ENCODE peak calls at places on chromosomes 6 and 20, in eight cellular contexts. J is neural crest cell, H is foreskin fibroblast, M is HFFc6, P is cardiac muscle cell, O is AG09319, U is GM12878, V is progenitor cell of endocrine pancreas. I is an unnamed sample.

GRCh38 chr6:145736854-145737181 is 1.5 kb upstream of the EPM2A start:
- DNase-seq in P (peak), U (no peak), M (peak), J (no peak), V (no peak), H (no peak), O (no peak), I (no peak)

GRCh38 chr6:125174626-125175025 is 21.1 kb downstream of the TPD52L1 start:
- DNase-seq in M (no peak), O (no peak), U (no peak), P (no peak), H (no peak), V (no peak), J (no peak), I (no peak)

GRCh38 chr20:11117808-11118528 is 444.2 kb upstream of the JAG1 start:
- DNase-seq in H (peak), M (peak), U (no peak), O (no peak), J (no peak), P (peak), V (no peak), I (no peak)

GRCh38 chr6:157760589-157761330 is 62.3 kb upstream of the SNX9 start:
- DNase-seq in O (peak), U (no peak), H (peak), M (peak), V (no peak), P (peak), J (no peak), I (peak)

GRCh38 chr20:32527447-32528055 is 57.6 kb downstream of the NOL4L start:
- DNase-seq in J (peak), O (no peak), U (no peak), M (no peak), H (no peak), V (no peak), P (no peak), I (no peak)

GRCh38 chr20:12262747-12263146 is 345.1 kb downstream of the BTBD3 start:
- DNase-seq in U (no peak), M (no peak), V (no peak), P (no peak), J (no peak), O (no peak), H (no peak), I (no peak)

GRCh38 chr20:63941282-63942060 is 14.7 kb downstream of the UCKL1 start:
- DNase-seq in J (no peak), M (no peak), V (no peak), P (peak), H (no peak), O (no peak), U (no peak), I (no peak)

GRCh38 chr20:41140226-41141133 is 3.1 kb downstream of the PLCG1 start:
- DNase-seq in H (no peak), P (no peak), J (no peak), M (no peak), O (no peak), V (no peak), U (no peak), I (no peak)

GRCh38 chr20:1388706-1389483 is 4.0 kb downstream of the FKBP1A start:
- DNase-seq in O (no peak), H (no peak), V (no peak), U (no peak), J (no peak), M (no peak), P (no peak), I (no peak)

GRCh38 chr6:148329568-148330299 is 12.9 kb upstream of the SASH1 start:
- DNase-seq in O (no peak), M (peak), P (peak), V (no peak), J (no peak), H (peak), U (no peak), I (no peak)

GRCh38 chr6:157013649-157014365 is 236.6 kb downstream of the ARID1B start:
- DNase-seq in M (no peak), H (no peak), J (no peak), O (no peak), P (no peak), U (no peak), V (no peak), I (no peak)

GRCh38 chr6:21869085-21869771 is 275.7 kb downstream of the SOX4 start:
- DNase-seq in H (no peak), M (no peak), U (no peak), V (no peak), J (no peak), O (no peak), P (no peak), I (no peak)

GRCh38 chr20:18973499-18974173 is 160.1 kb downstream of the SCP2D1 start:
- DNase-seq in J (no peak), H (no peak), V (no peak), U (no peak), P (no peak), M (no peak), O (no peak), I (no peak)

GRCh38 chr6:2072450-2072849 is 173.0 kb downstream of the GMDS start:
- DNase-seq in O (peak), V (no peak), U (no peak), M (no peak), J (no peak), P (peak), H (no peak), I (no peak)

GRCh38 chr20:25461766-25462165 is 54.3 kb downstream of the GINS1 start:
- DNase-seq in P (no peak), V (no peak), J (no peak), O (no peak), U (no peak), H (no peak), M (no peak), I (no peak)

GRCh38 chr6:33727126-33727525 is 15.6 kb upstream of the UQCC2 start:
- DNase-seq in V (no peak), U (no peak), H (no peak), J (no peak), M (no peak), P (no peak), O (no peak), I (no peak)

GRCh38 chr6:158417760-158418098 is 105.5 kb downstream of the TULP4 start:
- DNase-seq in J (no peak), U (no peak), V (no peak), P (peak), H (peak), M (peak), O (peak), I (no peak)

GRCh38 chr6:7107578-7108195 is at the start of gene RREB1:
- DNase-seq in O (no peak), U (no peak), M (peak), H (peak), P (peak), V (peak), J (peak), I (no peak)

GRCh38 chr6:163543311-163543710 is 128.8 kb downstream of the QKI start:
- DNase-seq in O (no peak), P (no peak), V (no peak), H (no peak), M (no peak), U (no peak), J (no peak), I (no peak)

GRCh38 chr6:57089265-57089664 is 723 bp upstream of the ZNF451 start:
- DNase-seq in V (no peak), O (no peak), P (no peak), U (no peak), H (no peak), M (no peak), J (no peak), I (no peak)

GRCh38 chr20:44288252-44288651 is 22.8 kb downstream of the FITM2 start:
- DNase-seq in M (no peak), P (no peak), J (no peak), H (no peak), U (no peak), O (no peak), V (no peak), I (no peak)

GRCh38 chr6:143673638-143674037 is 4.1 kb upstream of the PHACTR2 start:
- DNase-seq in U (no peak), J (no peak), H (peak), P (peak), V (no peak), M (peak), O (peak), I (no peak)

GRCh38 chr6:79421001-79421411 is 116.2 kb downstream of the LCA5 start:
- DNase-seq in M (peak), O (no peak), H (peak), V (no peak), J (no peak), P (peak), U (no peak), I (no peak)

GRCh38 chr6:53259860-53260580 is 88.7 kb downstream of the ELOVL5 start:
- DNase-seq in P (peak), J (no peak), H (no peak), M (no peak), O (no peak), U (no peak), V (no peak), I (no peak)

GRCh38 chr20:47296950-47297349 is 59.5 kb downstream of the ZMYND8 start:
- DNase-seq in J (no peak), V (no peak), U (no peak), H (no peak), O (no peak), M (no peak), P (peak), I (no peak)

GRCh38 chr6:8131265-8131897 is 29.0 kb upstream of the EEF1E1 start:
- DNase-seq in U (no peak), O (no peak), V (peak), M (peak), J (peak), P (peak), H (peak), I (no peak)

GRCh38 chr20:19890358-19891117 is 126.6 kb upstream of the NAA20 start:
- DNase-seq in P (no peak), J (no peak), V (no peak), U (no peak), M (no peak), O (no peak), H (no peak), I (no peak)

GRCh38 chr6:168194732-168195565 is 115.9 kb upstream of the FRMD1 start:
- DNase-seq in V (no peak), H (no peak), M (no peak), O (no peak), P (no peak), J (no peak), U (no peak), I (no peak)

GRCh38 chr6:5490495-5491069 is 229.3 kb downstream of the FARS2 start:
- DNase-seq in J (no peak), O (no peak), H (no peak), M (no peak), U (no peak), V (no peak), P (no peak), I (no peak)

GRCh38 chr20:7437311-7437710 is 502.9 kb downstream of the HAO1 start:
- DNase-seq in H (no peak), O (no peak), V (no peak), P (no peak), J (no peak), M (no peak), U (no peak), I (no peak)

GRCh38 chr20:63628246-63628975 is 1.5 kb upstream of the GMEB2 start:
- DNase-seq in P (peak), J (no peak), M (peak), U (peak), V (no peak), H (peak), O (no peak), I (peak)

GRCh38 chr6:30931272-30931671 is 698 bp downstream of the SFTA2 start:
- DNase-seq in J (no peak), P (no peak), U (no peak), V (no peak), O (no peak), H (no peak), M (no peak), I (no peak)

GRCh38 chr6:110828396-110828795 is 13.1 kb upstream of the CDK19 start:
- DNase-seq in V (no peak), P (no peak), U (no peak), H (peak), J (no peak), M (no peak), O (no peak), I (no peak)

GRCh38 chr6:159978291-159979135 is 9.6 kb downstream of the IGF2R start:
- DNase-seq in M (no peak), P (no peak), O (no peak), H (no peak), J (no peak), U (peak), V (no peak), I (no peak)

GRCh38 chr20:43740642-43741041 is 13.8 kb upstream of the GTSF1L start:
- DNase-seq in P (no peak), M (no peak), U (no peak), H (no peak), V (no peak), O (no peak), J (no peak), I (no peak)

DNA sequence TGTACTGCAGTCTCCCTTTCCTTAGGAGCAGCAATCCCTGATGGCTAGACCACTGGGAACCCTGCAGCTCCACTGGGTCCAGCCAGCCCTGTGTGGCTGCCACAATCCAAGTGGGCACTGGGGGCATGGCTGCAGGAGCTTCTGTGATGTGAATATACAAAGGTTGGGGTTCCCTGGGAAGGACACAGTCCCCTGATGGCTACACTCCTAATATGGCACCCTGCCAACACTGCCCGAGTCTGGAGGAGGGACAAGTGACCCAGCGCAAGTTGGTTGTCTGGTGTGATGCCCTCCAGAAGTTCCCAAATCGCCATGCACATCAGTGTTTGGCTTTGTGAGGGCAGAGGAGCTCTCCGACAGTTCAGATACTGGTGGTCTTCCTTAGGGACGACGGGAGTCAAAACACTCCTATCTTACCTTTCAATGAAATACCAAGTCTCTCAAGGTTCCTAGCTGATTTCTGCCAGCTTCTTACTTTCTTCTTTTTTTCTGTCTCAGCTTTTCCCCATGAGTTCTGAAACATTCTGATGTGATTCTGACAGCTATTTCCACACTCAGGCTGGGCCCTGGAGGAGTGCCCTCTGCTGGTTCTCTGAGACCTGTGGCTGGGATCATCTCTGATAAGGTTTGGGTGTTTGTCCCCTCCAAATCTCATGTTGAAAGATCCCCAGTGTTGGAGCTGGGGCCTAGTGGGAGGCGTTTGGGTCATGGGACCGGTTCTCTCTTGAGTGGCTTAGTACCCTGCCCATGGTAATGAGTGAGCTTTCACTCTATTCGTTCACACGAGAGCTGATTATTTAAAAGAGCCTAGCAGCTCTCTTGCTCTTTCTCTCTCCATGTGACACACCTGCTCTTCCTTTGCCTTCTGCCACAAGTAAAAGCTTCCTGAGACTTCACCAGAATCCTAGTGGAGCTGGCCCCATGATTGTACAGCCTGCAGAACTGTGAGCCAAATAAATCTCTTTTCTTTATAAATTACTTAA is 15.5 kb upstream of the ZFP57 start:
- DNase-seq in O (no peak), U (no peak), H (peak), P (peak), M (peak), J (no peak), V (no peak), I (no peak)
- TF ChIP-seq CTCF in O (peak), U (peak), H (peak), P (peak), M (peak), J (peak), V (peak), I (peak)

GRCh38 chr6:24778121-24778520 is 3.4 kb downstream of the GMNN start:
- DNase-seq in J (no peak), H (no peak), M (no peak), U (no peak), P (no peak), V (no peak), O (no peak), I (no peak)
- TF ChIP-seq CTCF in J (no peak), H (no peak), M (no peak), U (no peak), P (no peak), V (no peak), O (no peak), I (no peak)

GRCh38 chr6:153511896-153512496 is 380.9 kb upstream of the RGS17 start:
- DNase-seq in J (peak), H (peak), M (peak), O (no peak), P (peak), U (no peak), V (no peak), I (peak)
- TF ChIP-seq CTCF in J (peak), H (peak), M (peak), O (peak), P (peak), U (peak), V (peak), I (peak)

GRCh38 chr6:26543953-26544352 is 5.8 kb downstream of the HMGN4 start:
- DNase-seq in J (no peak), U (no peak), V (no peak), M (no peak), H (no peak), O (no peak), P (peak), I (no peak)
- TF ChIP-seq CTCF in J (peak), U (peak), V (peak), M (peak), H (peak), O (peak), P (peak), I (peak)

DNA sequence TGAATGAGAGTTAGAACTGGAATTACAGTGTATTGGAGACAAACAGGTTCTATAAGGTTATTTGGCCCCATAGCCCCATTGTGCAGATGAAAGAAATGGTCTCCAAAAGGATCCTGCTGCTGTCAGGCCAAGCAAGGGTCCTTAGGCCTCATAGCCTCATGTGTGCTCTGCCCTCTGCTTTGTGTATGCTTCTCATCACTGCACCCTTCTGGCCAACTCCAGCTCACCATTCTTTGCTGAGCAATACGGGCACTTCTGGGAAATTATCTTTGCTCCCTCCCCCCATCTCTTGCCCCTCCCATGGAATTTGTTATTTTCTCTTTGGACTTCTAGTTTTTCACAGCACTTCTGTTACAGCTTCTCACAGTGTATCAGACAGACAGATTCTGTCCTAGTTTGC is 298.8 kb downstream of the FOXA2 start:
- DNase-seq in V (no peak), U (no peak), O (no peak), H (no peak), J (no peak), P (no peak), M (no peak), I (no peak)
- TF ChIP-seq CTCF in V (no peak), U (no peak), O (no peak), H (no peak), J (no peak), P (no peak), M (no peak), I (peak)

GRCh38 chr6:3157151-3157933 is at the start of gene TUBB2A:
- DNase-seq in M (peak), J (peak), U (no peak), O (peak), P (peak), V (peak), H (peak), I (no peak)
- TF ChIP-seq CTCF in M (peak), J (peak), U (no peak), O (peak), P (peak), V (peak), H (no peak), I (peak)

I was measured in Panc1.